ENCODE peak calls at places on chromosomes 6 and 20, in eight cellular contexts. One of them, this sample, is unnamed.

GRCh38 chr20:21826946-21827345 is 121.5 kb downstream of the PAX1 start:
- DNase-seq in endothelial cell of umbilical vein: no peak
- DNase-seq in GM12878: no peak
- DNase-seq in GM12891: no peak
- DNase-seq in stomach: no peak
- DNase-seq in HL-60: no peak
- DNase-seq in transverse colon: no peak
- DNase-seq in GM23338: peak; percentile 73
- DNase-seq in this sample: no peak

GRCh38 chr6:126546771-126547170 is 206.9 kb downstream of the CENPW start:
- DNase-seq in HL-60: no peak
- DNase-seq in transverse colon: no peak
- DNase-seq in GM12878: no peak
- DNase-seq in endothelial cell of umbilical vein: no peak
- DNase-seq in stomach: no peak
- DNase-seq in GM23338: peak; percentile 34
- DNase-seq in GM12891: no peak
- DNase-seq in this sample: no peak

GRCh38 chr20:13455713-13456112 is 183.0 kb downstream of the TASP1 start:
- DNase-seq in GM12891: no peak
- DNase-seq in GM23338: no peak
- DNase-seq in endothelial cell of umbilical vein: no peak
- DNase-seq in stomach: no peak
- DNase-seq in HL-60: no peak
- DNase-seq in GM12878: no peak
- DNase-seq in transverse colon: no peak
- DNase-seq in this sample: no peak

GRCh38 chr20:17650301-17650761 is 31.7 kb downstream of the RRBP1 start:
- DNase-seq in transverse colon: no peak
- DNase-seq in stomach: no peak
- DNase-seq in endothelial cell of umbilical vein: peak; percentile 28
- DNase-seq in GM12878: no peak
- DNase-seq in HL-60: peak; percentile 58
- DNase-seq in GM12891: no peak
- DNase-seq in GM23338: no peak
- DNase-seq in this sample: no peak

GRCh38 chr6:98041921-98042320 is 758.9 kb upstream of the MMS22L start:
- DNase-seq in transverse colon: no peak
- DNase-seq in GM23338: peak; percentile 58
- DNase-seq in endothelial cell of umbilical vein: no peak
- DNase-seq in stomach: no peak
- DNase-seq in GM12891: no peak
- DNase-seq in GM12878: no peak
- DNase-seq in HL-60: no peak
- DNase-seq in this sample: no peak

GRCh38 chr6:136249336-136249735 is 775 bp downstream of the MTFR2 start:
- DNase-seq in transverse colon: no peak
- DNase-seq in GM12878: no peak
- DNase-seq in endothelial cell of umbilical vein: peak; percentile 14
- DNase-seq in GM23338: peak; percentile 22
- DNase-seq in stomach: no peak
- DNase-seq in HL-60: no peak
- DNase-seq in GM12891: no peak
- DNase-seq in this sample: no peak

GRCh38 chr6:134379086-134379485 is 61.2 kb upstream of the SGK1 start:
- DNase-seq in transverse colon: peak; percentile 84
- DNase-seq in stomach: peak; percentile 88
- DNase-seq in HL-60: no peak
- DNase-seq in GM23338: peak; percentile 86
- DNase-seq in endothelial cell of umbilical vein: no peak
- DNase-seq in GM12878: peak; percentile 72
- DNase-seq in GM12891: no peak
- DNase-seq in this sample: no peak

GRCh38 chr6:95660544-95660943 is 83.2 kb downstream of the MANEA start:
- DNase-seq in stomach: no peak
- DNase-seq in transverse colon: no peak
- DNase-seq in GM23338: no peak
- DNase-seq in GM12891: no peak
- DNase-seq in HL-60: peak; percentile 77
- DNase-seq in endothelial cell of umbilical vein: no peak
- DNase-seq in GM12878: no peak
- DNase-seq in this sample: no peak

GRCh38 chr6:129635396-129636164 is 74.4 kb downstream of the ARHGAP18 start:
- DNase-seq in endothelial cell of umbilical vein: peak; percentile 84
- DNase-seq in HL-60: no peak
- DNase-seq in GM23338: no peak
- DNase-seq in stomach: no peak
- DNase-seq in GM12891: no peak
- DNase-seq in GM12878: no peak
- DNase-seq in transverse colon: no peak
- DNase-seq in this sample: no peak

GRCh38 chr6:159252955-159253508 is 83.8 kb downstream of the FNDC1 start:
- DNase-seq in HL-60: peak; percentile 9
- DNase-seq in transverse colon: no peak
- DNase-seq in GM12891: peak; percentile 36
- DNase-seq in stomach: no peak
- DNase-seq in endothelial cell of umbilical vein: no peak
- DNase-seq in GM12878: peak; percentile 2
- DNase-seq in GM23338: peak; percentile 88
- DNase-seq in this sample: no peak

GRCh38 chr6:10451828-10452509 is 37.1 kb upstream of the TFAP2A start:
- DNase-seq in transverse colon: no peak
- DNase-seq in stomach: no peak
- DNase-seq in GM23338: peak; percentile 25
- DNase-seq in endothelial cell of umbilical vein: no peak
- DNase-seq in GM12878: no peak
- DNase-seq in GM12891: no peak
- DNase-seq in HL-60: no peak
- DNase-seq in this sample: no peak

GRCh38 chr20:38125157-38126056 is 39.7 kb downstream of the TGM2 start:
- DNase-seq in HL-60: no peak
- DNase-seq in stomach: peak; percentile 95
- DNase-seq in transverse colon: peak; percentile 65
- DNase-seq in GM12891: no peak
- DNase-seq in GM12878: no peak
- DNase-seq in endothelial cell of umbilical vein: peak; percentile 98
- DNase-seq in GM23338: no peak
- DNase-seq in this sample: no peak

GRCh38 chr6:31399589-31400466 is 3.6 kb upstream of the MICA start:
- DNase-seq in endothelial cell of umbilical vein: peak; percentile 93
- DNase-seq in HL-60: peak; percentile 77
- DNase-seq in GM12891: no peak
- DNase-seq in GM23338: peak; percentile 86
- DNase-seq in stomach: peak; percentile 91
- DNase-seq in transverse colon: peak; percentile 94
- DNase-seq in GM12878: no peak
- DNase-seq in this sample: peak; percentile 50

GRCh38 chr6:110650755-110651154 is 164.5 kb downstream of the CDK19 start:
- DNase-seq in transverse colon: no peak
- DNase-seq in endothelial cell of umbilical vein: no peak
- DNase-seq in GM12891: no peak
- DNase-seq in GM12878: no peak
- DNase-seq in GM23338: no peak
- DNase-seq in HL-60: no peak
- DNase-seq in stomach: no peak
- DNase-seq in this sample: no peak

GRCh38 chr6:110652520-110652919 is 162.7 kb downstream of the CDK19 start:
- DNase-seq in GM23338: no peak
- DNase-seq in endothelial cell of umbilical vein: no peak
- DNase-seq in stomach: no peak
- DNase-seq in GM12891: no peak
- DNase-seq in HL-60: no peak
- DNase-seq in transverse colon: no peak
- DNase-seq in GM12878: no peak
- DNase-seq in this sample: no peak

GRCh38 chr6:110653381-110653780 is 161.9 kb downstream of the CDK19 start:
- DNase-seq in endothelial cell of umbilical vein: no peak
- DNase-seq in HL-60: no peak
- DNase-seq in GM12891: no peak
- DNase-seq in stomach: no peak
- DNase-seq in GM23338: no peak
- DNase-seq in GM12878: no peak
- DNase-seq in transverse colon: no peak
- DNase-seq in this sample: no peak

GRCh38 chr6:110656492-110656891 is 158.8 kb downstream of the CDK19 start:
- DNase-seq in endothelial cell of umbilical vein: peak; percentile 71
- DNase-seq in GM12891: no peak
- DNase-seq in HL-60: no peak
- DNase-seq in GM12878: no peak
- DNase-seq in stomach: peak; percentile 70
- DNase-seq in transverse colon: no peak
- DNase-seq in GM23338: peak; percentile 21
- DNase-seq in this sample: no peak

DNA sequence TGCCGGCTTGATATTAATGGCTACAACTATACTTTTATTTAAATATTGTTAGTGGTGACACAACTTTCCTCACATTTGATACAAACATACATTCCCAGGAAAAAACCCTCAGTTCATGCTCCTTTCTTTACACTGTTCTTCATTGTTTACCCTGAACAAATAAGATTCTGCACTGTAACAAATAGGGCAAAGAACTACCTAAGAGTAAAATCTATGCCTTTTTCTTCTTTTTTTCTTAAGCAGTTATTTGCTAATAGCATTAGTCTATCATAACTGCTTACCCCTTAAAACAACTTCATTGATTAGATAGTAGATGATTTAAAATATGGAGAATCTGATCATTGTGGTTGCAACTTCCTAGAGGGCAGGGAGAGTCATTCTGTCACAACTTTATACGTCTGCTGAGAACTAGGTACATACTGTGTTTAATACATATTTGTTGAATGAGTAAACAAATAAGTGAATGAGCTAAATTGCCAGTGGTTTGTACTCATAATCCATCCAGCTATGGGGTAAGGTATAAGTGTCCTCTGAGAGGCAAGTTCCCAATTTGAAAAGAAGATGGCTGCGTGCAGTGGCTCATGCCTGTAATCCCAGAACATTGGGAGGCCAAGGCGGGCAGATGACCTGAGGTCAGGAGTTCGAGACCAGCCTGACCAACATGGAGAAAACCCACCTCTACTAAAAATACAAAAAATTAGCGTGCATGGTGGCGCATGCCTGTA is 161.0 kb downstream of the CDK19 start:
- DNase-seq in stomach: no peak
- DNase-seq in HL-60: no peak
- DNase-seq in GM12891: no peak
- DNase-seq in endothelial cell of umbilical vein: no peak
- DNase-seq in GM23338: no peak
- DNase-seq in GM12878: no peak
- DNase-seq in transverse colon: no peak
- DNase-seq in this sample: no peak
- TF ChIP-seq POLR2AphosphoS5 in stomach: no peak
- TF ChIP-seq POLR2AphosphoS5 in HL-60: no peak
- TF ChIP-seq POLR2AphosphoS5 in GM12891: no peak
- TF ChIP-seq POLR2AphosphoS5 in endothelial cell of umbilical vein: no peak
- TF ChIP-seq POLR2AphosphoS5 in GM23338: no peak
- TF ChIP-seq POLR2AphosphoS5 in GM12878: no peak
- TF ChIP-seq POLR2AphosphoS5 in transverse colon: no peak
- TF ChIP-seq POLR2AphosphoS5 in this sample: no peak

DNA sequence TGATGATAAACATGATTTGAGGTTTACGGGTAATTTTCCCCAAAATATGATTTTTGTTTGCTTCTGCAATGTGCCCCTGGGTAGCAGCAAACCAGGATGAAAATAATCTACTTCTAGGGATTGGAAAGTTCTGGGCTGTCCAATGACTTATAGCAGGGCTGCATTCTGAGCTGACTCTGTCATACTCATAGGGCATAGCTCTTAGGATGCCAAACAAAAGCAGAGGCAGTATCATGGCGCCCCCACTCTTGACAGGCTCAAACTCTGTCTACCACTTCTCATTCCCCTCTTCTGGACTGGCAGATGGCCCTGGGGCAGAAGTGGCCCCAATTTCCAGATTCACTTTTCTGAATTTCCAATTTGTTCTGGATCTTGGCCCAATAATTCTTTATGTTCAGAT is 10.3 kb downstream of the SERPINB1 start:
- DNase-seq in GM23338: no peak
- DNase-seq in endothelial cell of umbilical vein: no peak
- DNase-seq in GM12891: no peak
- DNase-seq in HL-60: no peak
- DNase-seq in transverse colon: no peak
- DNase-seq in GM12878: no peak
- DNase-seq in stomach: no peak
- DNase-seq in this sample: no peak
- TF ChIP-seq POLR2AphosphoS5 in GM23338: no peak
- TF ChIP-seq POLR2AphosphoS5 in endothelial cell of umbilical vein: no peak
- TF ChIP-seq POLR2AphosphoS5 in GM12891: no peak
- TF ChIP-seq POLR2AphosphoS5 in HL-60: peak; percentile 24
- TF ChIP-seq POLR2AphosphoS5 in transverse colon: no peak
- TF ChIP-seq POLR2AphosphoS5 in GM12878: no peak
- TF ChIP-seq POLR2AphosphoS5 in stomach: no peak
- TF ChIP-seq POLR2AphosphoS5 in this sample: no peak

GRCh38 chr6:118387921-118388701 is 160.0 kb upstream of the PLN start:
- DNase-seq in HL-60: no peak
- DNase-seq in GM23338: no peak
- DNase-seq in GM12878: no peak
- DNase-seq in endothelial cell of umbilical vein: peak; percentile 97
- DNase-seq in GM12891: no peak
- DNase-seq in transverse colon: no peak
- DNase-seq in stomach: no peak
- DNase-seq in this sample: no peak
- TF ChIP-seq POLR2AphosphoS5 in HL-60: no peak
- TF ChIP-seq POLR2AphosphoS5 in GM23338: no peak
- TF ChIP-seq POLR2AphosphoS5 in GM12878: no peak
- TF ChIP-seq POLR2AphosphoS5 in endothelial cell of umbilical vein: peak; percentile 72
- TF ChIP-seq POLR2AphosphoS5 in GM12891: no peak
- TF ChIP-seq POLR2AphosphoS5 in transverse colon: no peak
- TF ChIP-seq POLR2AphosphoS5 in stomach: no peak
- TF ChIP-seq POLR2AphosphoS5 in this sample: no peak

DNA sequence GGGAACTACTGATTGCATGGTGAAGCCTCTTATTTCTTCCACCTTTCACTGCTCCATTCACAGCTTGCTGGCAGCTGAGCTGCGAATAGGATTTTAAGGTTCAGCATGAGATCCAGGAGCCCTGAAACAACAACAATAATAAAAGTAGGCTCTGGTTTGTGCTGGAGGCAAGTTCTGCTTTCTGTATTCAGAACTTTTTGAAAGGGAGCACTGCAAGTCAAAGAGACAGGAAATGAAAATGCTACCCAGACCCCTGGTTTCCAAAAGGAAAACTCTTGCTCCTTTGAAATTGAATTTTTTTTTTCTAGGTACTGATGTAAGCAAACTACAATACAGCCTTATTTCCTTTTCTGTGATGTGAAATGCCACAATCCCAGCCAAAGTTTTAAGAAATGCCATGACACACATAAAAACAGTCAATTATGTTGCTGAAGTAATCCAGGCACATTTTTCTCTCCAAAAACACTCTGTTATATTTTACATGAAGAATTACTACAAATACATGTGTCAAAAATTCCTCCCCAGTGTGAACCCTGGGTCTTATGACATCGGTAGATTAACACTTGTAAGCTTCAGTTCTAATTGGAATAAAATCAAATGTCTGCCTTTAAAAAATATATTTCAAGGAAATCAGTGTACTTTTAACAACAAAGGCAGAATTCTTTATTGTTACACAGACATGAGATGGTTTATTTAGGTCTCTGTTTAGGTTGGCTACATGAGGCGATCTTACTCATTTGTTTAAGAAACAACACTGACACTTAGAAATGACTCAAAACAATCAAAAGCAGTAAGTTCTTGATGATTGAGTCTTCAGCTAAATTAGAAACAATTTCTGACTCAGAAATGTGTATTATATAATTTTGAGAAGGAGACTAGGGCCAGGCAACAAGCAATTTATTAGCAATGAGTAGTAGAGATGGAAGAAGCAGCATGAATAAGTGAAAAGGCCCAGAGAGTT is 656.7 kb downstream of the EPHA7 start:
- DNase-seq in transverse colon: no peak
- DNase-seq in endothelial cell of umbilical vein: no peak
- DNase-seq in GM23338: no peak
- DNase-seq in HL-60: no peak
- DNase-seq in GM12891: no peak
- DNase-seq in GM12878: no peak
- DNase-seq in stomach: no peak
- DNase-seq in this sample: no peak
- TF ChIP-seq POLR2AphosphoS5 in transverse colon: no peak
- TF ChIP-seq POLR2AphosphoS5 in endothelial cell of umbilical vein: no peak
- TF ChIP-seq POLR2AphosphoS5 in GM23338: no peak
- TF ChIP-seq POLR2AphosphoS5 in HL-60: no peak
- TF ChIP-seq POLR2AphosphoS5 in GM12891: no peak
- TF ChIP-seq POLR2AphosphoS5 in GM12878: no peak
- TF ChIP-seq POLR2AphosphoS5 in stomach: no peak
- TF ChIP-seq POLR2AphosphoS5 in this sample: no peak

This sample was measured in GM12892.